ENCODE peak calls at places on chromosomes 16 and 17, in six cellular contexts. L is adrenal gland, C is A549, G is testis, U is IMR-90, X is esophagus squamous epithelium. Z is an unnamed sample.
A peak's percentile ranks its signal among the peaks of the same experiment; 100 is the strongest.

GRCh38 chr16:14249291-14250032 is 178.3 kb downstream of the MRTFB start:
- DNase-seq in L (peak; percentile 44), X (no peak), C (peak; percentile 36), G (peak; percentile 62), U (peak; percentile 43), Z (peak; percentile 31)

GRCh38 chr17:3935140-3935542 is 18.9 kb upstream of the P2RX1 start:
- DNase-seq in L (peak; percentile 83), C (peak; percentile 84), X (no peak), G (peak; percentile 86), U (peak; percentile 72), Z (no peak)

GRCh38 chr17:67013891-67014290 is 30.5 kb upstream of the CACNG1 start:
- DNase-seq in G (no peak), X (no peak), L (no peak), C (no peak), U (no peak), Z (no peak)

GRCh38 chr16:22674832-22675191 is 139.2 kb upstream of the HS3ST2 start:
- DNase-seq in X (no peak), L (no peak), U (no peak), C (no peak), G (no peak), Z (no peak)

GRCh38 chr16:67191995-67192681 is at the start of gene E2F4:
- DNase-seq in U (peak; percentile 92), L (peak; percentile 92), X (peak; percentile 43), G (peak; percentile 95), C (peak; percentile 90), Z (peak; percentile 96)

GRCh38 chr17:42456223-42457106 is 2.2 kb upstream of the ATP6V0A1 start:
- DNase-seq in C (no peak), G (peak; percentile 43), U (peak; percentile 83), X (no peak), L (no peak), Z (no peak)

GRCh38 chr16:70267516-70267915 is 15.8 kb upstream of the EXOSC6 start:
- DNase-seq in X (no peak), U (peak; percentile 55), C (peak; percentile 66), G (peak; percentile 52), L (peak; percentile 44), Z (peak; percentile 45)

GRCh38 chr17:5283531-5284315 is 1.6 kb downstream of the RABEP1 start:
- DNase-seq in X (no peak), G (no peak), L (no peak), U (peak; percentile 19), C (no peak), Z (no peak)

GRCh38 chr16:19697756-19698318 is 20.2 kb downstream of the KNOP1 start:
- DNase-seq in X (no peak), U (no peak), L (peak; percentile 37), C (no peak), G (no peak), Z (no peak)

GRCh38 chr17:47994714-47995113 is 23.8 kb downstream of the CDK5RAP3 start:
- DNase-seq in L (no peak), U (no peak), X (no peak), C (no peak), G (no peak), Z (no peak)

GRCh38 chr16:32116080-32116479 is 137.0 kb upstream of the TP53TG3D start:
- DNase-seq in C (no peak), U (no peak), X (no peak), L (no peak), G (peak; percentile 10), Z (no peak)

GRCh38 chr16:85220125-85220839 is 108.0 kb upstream of the CIBAR2 start:
- DNase-seq in C (no peak), G (peak; percentile 70), U (peak; percentile 85), L (peak; percentile 89), X (no peak), Z (no peak)

GRCh38 chr16:75379339-75379738 is 54.0 kb downstream of the CFDP1 start:
- DNase-seq in C (no peak), X (no peak), L (no peak), G (no peak), U (no peak), Z (no peak)

GRCh38 chr16:4734730-4735575 is 616 bp downstream of the DNAAF8 start:
- DNase-seq in C (peak; percentile 81), G (peak; percentile 95), X (peak; percentile 58), L (peak; percentile 92), U (peak; percentile 70), Z (peak; percentile 93)

GRCh38 chr17:6172642-6173330 is 102.6 kb downstream of the WSCD1 start:
- DNase-seq in G (no peak), X (no peak), C (no peak), L (no peak), U (no peak), Z (no peak)

GRCh38 chr16:27258241-27258734 is 10.3 kb downstream of the NSMCE1 start:
- DNase-seq in L (no peak), U (peak; percentile 73), G (no peak), C (no peak), X (no peak), Z (no peak)

GRCh38 chr17:15942207-15942833 is 2.6 kb upstream of the ADORA2B start:
- DNase-seq in C (no peak), L (no peak), X (no peak), U (no peak), G (no peak), Z (no peak)

GRCh38 chr16:65012357-65012756 is 109.5 kb downstream of the CDH11 start:
- DNase-seq in X (no peak), L (no peak), U (peak; percentile 83), C (no peak), G (no peak), Z (no peak)

GRCh38 chr17:71572343-71572742 is 548.5 kb upstream of the SOX9 start:
- DNase-seq in U (no peak), G (no peak), C (no peak), X (no peak), L (no peak), Z (no peak)

GRCh38 chr16:3454631-3455147 is 11.2 kb downstream of the NAA60 start:
- DNase-seq in U (no peak), L (no peak), G (peak; percentile 11), X (no peak), C (no peak), Z (no peak)
- TF ChIP-seq POLR2A in U (no peak), L (no peak), G (no peak), X (no peak), C (no peak), Z (no peak)

DNA sequence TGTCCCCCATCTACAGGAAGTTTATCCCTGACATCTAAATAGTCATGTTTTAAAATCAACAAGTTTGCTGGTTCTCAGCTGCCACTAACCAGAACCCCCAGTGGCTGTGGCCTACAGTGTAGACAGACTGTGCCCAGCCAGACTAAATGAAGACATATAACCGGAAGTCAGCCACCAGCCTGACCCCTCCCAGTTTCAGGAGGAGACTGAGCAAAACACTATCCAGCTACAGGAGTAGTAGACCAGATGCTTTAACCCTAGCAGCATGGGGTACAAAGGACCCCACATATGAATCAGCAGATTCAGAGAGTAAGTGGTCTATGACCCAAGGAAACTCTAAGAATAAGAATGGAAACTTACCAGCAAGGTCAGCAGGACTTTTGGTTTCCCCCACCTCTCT is 83.4 kb downstream of the HIC1 start:
- DNase-seq in C (no peak), G (no peak), X (no peak), L (peak; percentile 21), U (no peak), Z (no peak)
- TF ChIP-seq POLR2A in C (no peak), G (no peak), X (no peak), L (no peak), U (no peak), Z (no peak)

DNA sequence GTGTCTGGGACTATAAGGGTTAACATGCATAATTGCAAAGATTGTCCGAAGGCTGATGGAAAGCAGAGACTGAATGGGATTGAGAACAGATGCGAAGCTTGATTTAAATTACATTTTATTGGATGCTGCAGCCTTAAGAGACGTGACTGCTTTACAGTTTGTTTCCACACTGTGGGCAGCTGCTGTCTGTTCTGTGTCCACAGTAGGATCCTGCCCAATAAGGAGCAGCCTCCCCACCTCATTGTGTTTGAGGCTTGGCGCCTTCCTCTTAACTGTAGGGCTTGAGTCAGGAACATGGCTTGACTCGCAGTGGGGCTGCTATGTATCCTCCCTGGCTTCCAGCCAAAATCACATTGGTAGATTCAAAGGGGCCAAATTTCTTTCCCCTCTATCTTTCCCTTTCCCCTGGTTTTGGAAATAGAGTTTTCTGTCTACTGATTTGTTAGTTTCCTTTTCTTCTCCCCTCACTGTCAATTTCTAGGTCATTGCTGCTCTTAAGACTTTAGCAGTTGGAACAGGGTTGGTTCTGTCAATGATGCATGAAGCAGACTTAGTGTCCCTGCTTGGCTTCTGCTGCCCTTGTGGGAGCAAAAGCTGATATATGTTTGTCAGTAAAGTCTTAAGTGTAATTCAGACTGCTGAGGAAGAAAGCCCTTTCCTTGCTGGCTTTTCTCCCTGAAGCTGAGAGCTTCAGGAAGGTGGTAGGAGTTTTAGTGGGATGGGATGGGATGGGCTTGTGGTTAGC is 5.1 kb upstream of the RARA start:
- DNase-seq in X (no peak), U (peak; percentile 50), C (no peak), L (no peak), G (no peak), Z (no peak)
- TF ChIP-seq POLR2A in X (no peak), U (no peak), C (no peak), L (no peak), G (no peak), Z (no peak)

GRCh38 chr16:54076006-54076504 is 210.5 kb downstream of the IRX3 start:
- DNase-seq in L (no peak), C (no peak), U (no peak), G (no peak), X (no peak), Z (no peak)
- TF ChIP-seq POLR2A in L (no peak), C (no peak), U (no peak), G (no peak), X (no peak), Z (no peak)

GRCh38 chr17:1712271-1712670 is 2.1 kb upstream of the TLCD2 start:
- DNase-seq in C (no peak), X (no peak), U (no peak), L (no peak), G (no peak), Z (no peak)

GRCh38 chr17:1709403-1709891 is 730 bp downstream of the TLCD2 start:
- DNase-seq in U (no peak), L (peak; percentile 75), C (no peak), G (no peak), X (no peak), Z (no peak)

GRCh38 chr17:1710807-1711553 is 803 bp upstream of the TLCD2 start:
- DNase-seq in L (no peak), X (no peak), G (no peak), C (no peak), U (no peak), Z (no peak)

GRCh38 chr17:1711804-1712203 is 1.6 kb upstream of the TLCD2 start:
- DNase-seq in G (no peak), C (no peak), X (no peak), L (no peak), U (no peak), Z (no peak)

GRCh38 chr17:1709971-1710806 is at the start of gene TLCD2:
- DNase-seq in G (peak; percentile 77), C (peak; percentile 92), U (peak; percentile 65), L (peak; percentile 88), X (no peak), Z (peak; percentile 78)
- TF ChIP-seq POLR2A in G (no peak), C (no peak), U (peak; percentile 84), L (peak; percentile 64), X (peak; percentile 67), Z (peak; percentile 56)